ENCODE peak calls at places on chromosomes 5 and 9, in nine cellular contexts. E, W, N, U, I, M, O, P and D are unnamed samples.

GRCh38 chr5:135497971-135498661 is 37.6 kb downstream of the NEUROG1 start:
- DNase-seq in E (peak; percentile 51), W (no peak), N (no peak), U (no peak), I (no peak), M (no peak), O (no peak), P (no peak), D (peak; percentile 36)

GRCh38 chr5:168766038-168766700 is 187.0 kb upstream of the PANK3 start:
- DNase-seq in E (no peak), W (no peak), N (no peak), U (no peak), I (no peak), M (no peak), O (no peak), P (no peak), D (no peak)

GRCh38 chr5:38922199-38922598 is 76.4 kb downstream of the OSMR start:
- DNase-seq in E (peak; percentile 65), W (peak; percentile 29), N (peak; percentile 29), U (peak; percentile 22), I (peak; percentile 28), M (peak; percentile 66), O (no peak), P (peak; percentile 73), D (peak; percentile 71)

GRCh38 chr5:149581192-149581861 is at the start of gene ARHGEF37:
- DNase-seq in E (peak; percentile 83), W (peak; percentile 91), N (no peak), U (peak; percentile 33), I (peak; percentile 31), M (peak; percentile 63), O (peak; percentile 96), P (peak; percentile 81), D (peak; percentile 45)

GRCh38 chr5:44389410-44389879 is at the start of gene FGF10:
- DNase-seq in E (no peak), W (peak; percentile 8), N (no peak), U (no peak), I (no peak), M (peak; percentile 88), O (peak; percentile 83), P (peak; percentile 17), D (peak; percentile 74)

GRCh38 chr5:39717186-39717897 is 292.6 kb upstream of the DAB2 start:
- DNase-seq in E (peak; percentile 47), W (no peak), N (no peak), U (no peak), I (no peak), M (no peak), O (no peak), P (no peak), D (no peak)

GRCh38 chr9:137295313-137296213 is 6.5 kb downstream of the NRARP start:
- DNase-seq in E (no peak), W (peak; percentile 62), N (peak; percentile 61), U (no peak), I (peak; percentile 35), M (peak; percentile 84), O (no peak), P (peak; percentile 35), D (peak; percentile 71)

GRCh38 chr5:172777381-172778222 is 6.6 kb upstream of the DUSP1 start:
- DNase-seq in E (peak; percentile 99), W (peak; percentile 95), N (peak; percentile 53), U (peak; percentile 76), I (peak; percentile 78), M (no peak), O (peak; percentile 99), P (peak; percentile 79), D (no peak)

GRCh38 chr5:74639538-74640449 is 734 bp downstream of the ENC1 start:
- DNase-seq in E (peak; percentile 47), W (peak; percentile 47), N (peak; percentile 67), U (no peak), I (peak; percentile 4), M (peak; percentile 65), O (no peak), P (peak; percentile 61), D (peak; percentile 69)

GRCh38 chr9:14686168-14686567 is 7.1 kb downstream of the ZDHHC21 start:
- DNase-seq in E (no peak), W (no peak), N (no peak), U (no peak), I (no peak), M (no peak), O (no peak), P (no peak), D (no peak)

GRCh38 chr5:33195431-33196128 is 245.2 kb upstream of the TARS1 start:
- DNase-seq in E (peak; percentile 8), W (no peak), N (no peak), U (no peak), I (no peak), M (no peak), O (no peak), P (peak; percentile 53), D (no peak)

GRCh38 chr9:6715755-6716643 is 41.8 kb upstream of the KDM4C start:
- DNase-seq in E (no peak), W (peak; percentile 85), N (no peak), U (peak; percentile 56), I (peak; percentile 64), M (no peak), O (peak; percentile 89), P (peak; percentile 63), D (peak; percentile 86)

GRCh38 chr9:69136185-69136584 is 37.9 kb upstream of the TJP2 start:
- DNase-seq in E (no peak), W (no peak), N (no peak), U (no peak), I (no peak), M (no peak), O (no peak), P (peak; percentile 33), D (no peak)

GRCh38 chr5:141630570-141631140 is 6.0 kb downstream of the HDAC3 start:
- DNase-seq in E (no peak), W (no peak), N (no peak), U (no peak), I (no peak), M (no peak), O (no peak), P (no peak), D (no peak)

GRCh38 chr5:55151923-55152842 is 7.8 kb upstream of the GPX8 start:
- DNase-seq in E (peak; percentile 66), W (no peak), N (no peak), U (no peak), I (no peak), M (no peak), O (no peak), P (peak; percentile 44), D (no peak)

GRCh38 chr5:94485017-94485517 is 133.3 kb downstream of the KIAA0825 start:
- DNase-seq in E (no peak), W (no peak), N (no peak), U (no peak), I (no peak), M (no peak), O (no peak), P (no peak), D (no peak)

GRCh38 chr5:23507278-23507685 is at the start of gene PRDM9:
- DNase-seq in E (peak; percentile 85), W (peak; percentile 10), N (no peak), U (no peak), I (peak; percentile 2), M (no peak), O (no peak), P (peak; percentile 80), D (peak; percentile 38)

DNA sequence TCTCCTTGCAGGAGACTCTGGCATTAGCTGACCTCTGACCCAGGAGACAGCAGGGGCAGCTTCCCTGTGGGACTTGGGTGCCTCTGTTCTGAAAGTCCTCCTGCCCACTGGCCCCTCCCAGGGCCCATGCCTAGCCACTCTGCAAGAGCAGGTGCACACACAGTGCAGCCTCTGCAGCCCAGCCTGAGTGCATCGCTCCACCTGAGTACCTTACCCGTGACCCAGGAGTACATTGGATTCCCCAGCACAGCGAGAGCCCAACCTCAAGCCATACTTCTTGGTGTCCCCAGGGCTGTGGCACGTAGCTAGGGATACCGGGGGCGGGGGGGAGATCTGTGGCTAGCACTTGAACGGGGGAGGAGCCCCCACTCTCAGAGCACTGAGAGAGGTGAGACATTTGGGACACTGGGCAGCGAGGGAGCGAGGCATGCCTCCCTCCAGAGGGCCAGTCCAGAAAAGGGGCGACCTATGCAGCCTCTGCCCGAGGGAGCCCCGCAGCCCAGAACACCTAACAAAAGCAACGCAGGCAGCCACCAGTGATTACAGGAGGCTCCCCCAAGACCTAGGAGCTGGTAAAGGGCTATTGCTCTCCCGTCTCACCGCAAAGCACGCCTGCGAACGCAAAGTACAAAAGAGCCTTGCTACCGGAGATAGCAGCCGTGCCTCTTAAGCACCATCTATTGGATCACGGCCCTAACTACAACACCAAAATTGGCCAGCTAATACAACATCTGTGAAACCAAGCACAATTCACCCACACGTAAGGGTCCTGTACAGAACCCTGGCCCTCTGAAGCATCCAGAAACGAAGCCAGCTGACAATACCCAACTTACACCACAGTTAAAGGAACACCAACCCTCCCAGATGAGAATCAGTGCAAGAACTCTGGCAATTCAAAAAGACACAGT is 826 bp upstream of the PRDM9 start:
- DNase-seq in E (peak; percentile 62), W (no peak), N (no peak), U (no peak), I (no peak), M (peak; percentile 67), O (no peak), P (peak; percentile 63), D (peak; percentile 37)
- TF ChIP-seq CTCF in E (peak; percentile 25), W (no peak), N (no peak), U (no peak), I (no peak), M (peak; percentile 50), O (no peak), P (peak; percentile 30), D (no peak)

DNA sequence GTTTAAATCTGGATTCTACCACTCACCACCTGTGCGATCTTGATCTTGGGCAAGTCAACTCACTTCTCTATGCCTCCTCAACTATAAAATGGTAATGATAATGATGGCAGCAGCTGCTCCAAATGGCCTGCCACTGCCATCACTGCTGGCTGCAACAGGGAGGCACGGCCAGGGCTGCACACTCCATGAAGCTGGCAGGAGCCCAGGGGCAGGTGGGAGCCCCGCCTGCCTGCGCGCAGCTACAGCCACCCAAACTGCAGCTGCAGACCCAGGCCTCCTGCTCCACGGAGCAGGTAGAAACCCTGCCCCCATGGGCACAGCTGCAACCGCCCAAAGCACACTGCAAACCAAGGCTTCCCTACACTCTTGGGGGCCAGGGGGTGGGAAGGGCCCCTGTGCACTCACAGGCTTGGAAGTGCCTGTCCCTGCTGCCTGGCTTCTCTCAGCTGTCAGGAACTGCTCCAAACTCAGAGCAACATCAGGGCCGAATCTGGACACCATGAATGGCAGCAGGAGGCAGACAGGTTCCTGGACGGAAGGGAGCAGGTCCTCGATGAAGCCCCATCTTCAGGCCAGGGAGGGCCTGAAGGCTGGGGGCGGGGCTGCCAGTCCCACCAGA is 57.6 kb downstream of the PRELID2 start:
- DNase-seq in E (no peak), W (no peak), N (no peak), U (no peak), I (no peak), M (no peak), O (no peak), P (no peak), D (no peak)
- TF ChIP-seq CTCF in E (no peak), W (no peak), N (no peak), U (no peak), I (no peak), M (no peak), O (no peak), P (no peak), D (no peak)

GRCh38 chr5:51468196-51468595 is 84.9 kb downstream of the ISL1 start:
- DNase-seq in E (no peak), W (no peak), N (no peak), U (no peak), I (no peak), M (peak; percentile 14), O (no peak), P (no peak), D (no peak)
- TF ChIP-seq CTCF in E (no peak), W (no peak), N (no peak), U (no peak), I (no peak), M (peak; percentile 27), O (no peak), P (no peak), D (no peak)

GRCh38 chr9:123320814-123321213 is 35.2 kb upstream of the CRB2 start:
- DNase-seq in E (no peak), W (no peak), N (peak; percentile 41), U (no peak), I (no peak), M (peak; percentile 11), O (no peak), P (no peak), D (no peak)
- TF ChIP-seq CTCF in E (no peak), W (no peak), N (peak; percentile 69), U (no peak), I (no peak), M (peak; percentile 15), O (no peak), P (no peak), D (no peak)